ENCODE peak calls at places on chromosomes 4 and X, in seven cellular contexts. W is GM06990, G is ovary, R is A549, N is bronchial epithelial cell, S is fibroblast of the aortic adventitia, P is AG04450. B is an unnamed sample.

GRCh38 chr4:10015140-10015753 is 6.0 kb downstream of the SLC2A9 start:
- DNase-seq in S (peak), G (peak), W (peak), P (no peak), R (no peak), N (peak), B (peak)

GRCh38 chr4:5366421-5366820 is 315.1 kb downstream of the STK32B start:
- DNase-seq in R (peak), S (no peak), P (no peak), N (peak), W (no peak), G (no peak), B (no peak)

GRCh38 chr4:16777726-16778125 is 120.7 kb downstream of the LDB2 start:
- DNase-seq in P (no peak), G (no peak), W (no peak), N (no peak), S (no peak), R (no peak), B (no peak)

GRCh38 chrX:843306-843705 is 212.7 kb downstream of the SHOX start:
- DNase-seq in N (no peak), S (no peak), P (no peak), R (no peak), G (no peak), W (no peak), B (no peak)

GRCh38 chrX:137771537-137771936 is 205.6 kb downstream of the ZIC3 start:
- DNase-seq in W (no peak), R (no peak), G (no peak), N (no peak), S (no peak), P (no peak), B (no peak)

GRCh38 chr4:8502371-8502770 is 61.8 kb downstream of the TRMT44 start:
- DNase-seq in R (no peak), S (no peak), G (no peak), N (no peak), P (no peak), W (no peak), B (no peak)

GRCh38 chr4:52743444-52744019 is 7.7 kb downstream of the ERVMER34-1 start:
- DNase-seq in W (no peak), G (no peak), P (no peak), N (no peak), R (no peak), S (no peak), B (no peak)

GRCh38 chr4:26459054-26459755 is 31.1 kb downstream of the CCKAR start:
- DNase-seq in W (peak), N (peak), S (peak), R (peak), G (no peak), P (peak), B (peak)

GRCh38 chrX:78168065-78168464 is 28.6 kb upstream of the TAF9B start:
- DNase-seq in G (no peak), S (peak), N (peak), R (no peak), P (no peak), W (no peak), B (no peak)

GRCh38 chr4:54659213-54660144 is 1.7 kb downstream of the KIT start:
- DNase-seq in P (no peak), N (no peak), R (no peak), W (peak), S (peak), G (peak), B (no peak)

GRCh38 chr4:37822220-37822619 is 4.3 kb upstream of the PGM2 start:
- DNase-seq in N (peak), W (no peak), S (no peak), G (no peak), R (no peak), P (no peak), B (no peak)

GRCh38 chr4:159216834-159217233 is 114.0 kb downstream of the RAPGEF2 start:
- DNase-seq in N (no peak), S (no peak), R (no peak), P (no peak), G (no peak), W (no peak), B (no peak)

GRCh38 chr4:110897779-110898178 is 274.9 kb upstream of the PITX2 start:
- DNase-seq in P (no peak), N (no peak), R (no peak), W (no peak), S (no peak), G (no peak), B (no peak)

GRCh38 chrX:40912166-40912565 is 173.1 kb upstream of the USP9X start:
- DNase-seq in R (no peak), N (no peak), S (no peak), P (no peak), W (no peak), G (no peak), B (no peak)

GRCh38 chr4:80171251-80171650 is 26.1 kb upstream of the PRDM8 start:
- DNase-seq in W (no peak), S (peak), G (no peak), R (no peak), P (no peak), N (no peak), B (no peak)

DNA sequence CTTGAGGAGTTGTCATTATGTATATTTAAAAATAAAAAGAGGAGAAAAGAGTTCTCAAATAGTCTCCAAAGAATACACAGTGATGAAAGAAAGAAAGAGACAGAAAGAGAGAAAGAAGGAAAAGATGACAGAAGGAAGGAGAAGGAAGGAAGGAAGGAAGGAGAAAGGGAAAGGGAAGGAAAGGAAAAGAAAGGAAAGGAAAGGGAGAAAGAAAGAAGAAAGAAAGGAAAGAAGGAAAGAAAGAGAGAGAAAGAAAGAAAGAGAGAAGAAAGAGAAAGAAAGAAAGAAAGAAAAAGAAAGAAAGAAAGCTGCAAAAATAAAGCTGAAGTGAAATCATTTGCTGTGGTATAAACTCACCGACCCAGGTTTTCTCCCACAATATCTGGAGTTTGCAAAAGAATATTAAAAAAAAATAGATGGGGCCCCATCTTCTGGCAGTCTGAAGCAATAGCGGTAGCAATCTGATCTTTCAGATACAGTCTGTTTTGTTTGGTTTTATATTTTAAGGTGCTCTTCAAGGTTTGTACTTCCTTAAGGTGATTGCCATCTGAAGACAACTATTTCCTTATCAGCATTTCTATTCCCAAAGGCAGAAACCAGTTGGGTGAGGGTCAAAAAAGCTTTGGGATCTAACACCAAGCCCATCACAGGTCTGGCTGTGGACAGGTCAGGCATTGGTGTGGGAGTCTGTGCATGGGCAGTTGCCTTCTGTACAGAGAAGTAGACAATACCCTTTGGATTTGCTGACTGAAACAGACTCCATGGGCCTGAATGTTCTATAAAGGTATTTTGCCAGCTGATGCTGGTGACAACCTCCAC is 160.4 kb downstream of the CPEB2 start:
- DNase-seq in N (peak), R (no peak), G (no peak), S (peak), W (no peak), P (no peak), B (peak)
- TF ChIP-seq CTCF in N (peak), R (peak), G (no peak), S (peak), W (peak), P (peak), B (peak)

DNA sequence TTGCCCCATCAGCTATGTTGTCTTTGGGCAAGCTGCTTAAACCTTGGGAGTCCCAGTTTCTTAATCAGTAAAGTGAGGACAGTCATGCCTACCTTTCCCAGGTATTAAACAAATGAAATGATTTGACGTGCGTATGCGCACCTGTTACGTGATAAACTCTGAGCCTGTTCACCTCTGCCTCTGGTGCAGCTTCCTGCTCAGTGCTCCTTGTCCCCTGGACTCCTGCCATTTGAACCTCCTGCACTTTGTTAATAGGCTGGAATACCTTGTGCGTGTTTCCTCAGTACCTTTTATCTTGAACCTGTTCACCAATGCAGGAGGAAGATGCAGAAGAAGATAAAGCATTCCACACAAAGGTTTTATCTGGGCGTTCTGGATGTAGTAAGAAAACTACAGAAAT is 211.9 kb downstream of the CEP135 start:
- DNase-seq in R (no peak), S (no peak), P (no peak), W (no peak), G (no peak), N (no peak), B (no peak)
- H3K4me3 ChIP-seq in R (no peak), S (no peak), P (no peak), W (no peak), G (no peak), N (no peak), B (no peak)

DNA sequence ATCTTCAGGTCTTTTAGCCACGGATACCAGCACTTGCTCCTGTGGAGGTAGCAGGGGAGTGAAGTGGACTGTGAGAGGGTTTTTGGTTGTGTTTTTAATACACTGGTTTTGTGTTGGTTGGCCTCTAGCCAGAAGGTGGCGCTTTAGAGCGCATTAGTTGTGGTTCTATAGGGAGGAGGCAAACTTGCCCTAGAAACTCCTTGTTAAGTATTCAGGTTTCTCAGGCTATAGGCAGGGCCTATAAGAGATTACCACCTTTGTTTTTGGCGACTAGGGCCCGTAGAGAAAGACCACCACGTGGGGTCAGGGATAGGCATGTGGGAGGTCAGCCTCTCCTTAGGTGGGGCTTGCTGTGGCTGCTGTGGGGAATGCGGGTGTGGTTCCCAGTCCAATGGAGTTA is 221.6 kb upstream of the SPANXN4 start:
- DNase-seq in R (no peak), S (no peak), N (no peak), G (no peak), P (no peak), W (no peak), B (peak)
- TF ChIP-seq CTCF in R (no peak), S (no peak), N (no peak), G (no peak), P (no peak), W (peak), B (peak)

DNA sequence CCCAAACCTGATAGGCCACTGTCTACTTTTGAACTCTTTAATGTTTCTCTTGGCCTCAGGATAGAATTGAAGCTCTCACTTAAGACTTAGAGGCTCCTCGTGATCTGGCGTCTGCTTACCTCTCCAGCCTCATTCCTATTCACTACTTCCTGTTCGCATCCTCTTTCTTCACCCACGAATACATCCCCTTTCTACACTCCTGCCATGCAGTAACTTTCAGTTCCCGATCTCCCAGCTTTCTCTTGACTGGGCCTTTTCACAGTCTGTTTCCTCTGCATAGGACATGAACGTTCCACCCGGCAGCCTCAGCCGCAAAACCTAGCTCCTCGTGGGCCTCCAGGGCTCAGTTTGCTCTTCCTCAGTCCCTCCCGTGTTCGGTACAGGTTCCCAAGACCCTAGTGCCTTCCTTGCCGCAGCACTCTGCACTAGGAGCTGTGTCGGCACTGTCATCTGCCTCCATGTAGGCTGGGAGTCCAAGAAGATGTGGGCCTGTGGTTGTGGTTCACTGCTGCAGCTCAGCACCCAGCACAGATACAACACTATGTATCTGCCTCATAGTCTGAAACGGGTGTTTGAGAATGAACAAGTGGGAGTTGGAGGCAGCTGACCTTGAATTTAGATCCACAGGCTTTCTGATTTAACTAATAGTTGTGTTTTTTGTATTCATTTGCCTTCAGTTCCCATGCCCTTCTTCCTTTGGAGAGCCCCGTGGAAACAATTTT is 15.8 kb downstream of the RPL39 start:
- DNase-seq in W (no peak), R (no peak), S (no peak), P (no peak), G (no peak), N (no peak), B (peak)
- H3K4me3 ChIP-seq in W (no peak), R (no peak), S (no peak), P (no peak), G (no peak), N (no peak), B (no peak)

GRCh38 chrX:106397788-106398538 is 213.8 kb upstream of the RADX start:
- DNase-seq in W (no peak), G (no peak), P (no peak), S (no peak), N (peak), R (no peak), B (no peak)
- TF ChIP-seq CTCF in W (no peak), G (peak), P (no peak), S (no peak), N (peak), R (peak), B (no peak)

GRCh38 chr4:88940506-88940905 is 116.5 kb downstream of the FAM13A start:
- DNase-seq in W (no peak), G (no peak), S (no peak), N (no peak), R (no peak), P (no peak), B (no peak)
- H3K4me3 ChIP-seq in W (no peak), G (no peak), S (no peak), N (no peak), R (no peak), P (no peak), B (no peak)

DNA sequence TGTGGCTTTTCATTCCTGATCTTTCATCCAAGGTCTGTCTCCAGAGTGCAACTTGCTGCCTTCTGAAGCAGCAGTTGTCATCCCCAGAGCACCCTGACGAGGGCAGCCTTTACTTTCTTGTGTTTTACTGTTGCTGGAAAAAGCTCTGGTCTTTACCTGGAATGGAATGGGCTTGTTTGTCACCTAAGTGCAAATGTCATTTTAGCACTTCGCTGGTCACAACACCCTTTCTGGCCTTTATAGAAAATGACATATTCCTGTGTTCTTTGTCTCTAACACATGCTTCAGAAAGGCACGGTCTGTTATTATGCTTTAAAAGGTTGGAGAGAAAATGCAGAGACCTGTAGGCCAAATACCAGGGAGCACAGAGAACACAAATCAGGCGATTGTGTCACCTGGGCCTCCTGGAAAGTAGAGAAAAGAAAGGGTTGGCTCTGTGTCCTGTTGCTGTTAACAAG is 332.7 kb upstream of the IGFBP7 start:
- DNase-seq in P (no peak), W (no peak), S (peak), N (peak), G (no peak), R (peak), B (peak)
- TF ChIP-seq CTCF in P (peak), W (peak), S (peak), N (peak), G (no peak), R (peak), B (peak)

GRCh38 chrX:3175659-3176438 is 134.6 kb downstream of the ARSF start:
- DNase-seq in S (peak), G (no peak), R (no peak), N (peak), P (no peak), W (no peak), B (no peak)

GRCh38 chrX:3181846-3182245 is 140.6 kb downstream of the ARSF start:
- DNase-seq in P (no peak), S (no peak), W (no peak), N (no peak), G (no peak), R (no peak), B (no peak)

GRCh38 chrX:3178329-3178728 is 137.1 kb downstream of the ARSF start:
- DNase-seq in W (no peak), P (no peak), G (no peak), S (no peak), R (no peak), N (peak), B (no peak)

GRCh38 chrX:3177851-3178250 is 136.6 kb downstream of the ARSF start:
- DNase-seq in G (no peak), S (no peak), P (no peak), W (no peak), R (no peak), N (peak), B (no peak)

DNA sequence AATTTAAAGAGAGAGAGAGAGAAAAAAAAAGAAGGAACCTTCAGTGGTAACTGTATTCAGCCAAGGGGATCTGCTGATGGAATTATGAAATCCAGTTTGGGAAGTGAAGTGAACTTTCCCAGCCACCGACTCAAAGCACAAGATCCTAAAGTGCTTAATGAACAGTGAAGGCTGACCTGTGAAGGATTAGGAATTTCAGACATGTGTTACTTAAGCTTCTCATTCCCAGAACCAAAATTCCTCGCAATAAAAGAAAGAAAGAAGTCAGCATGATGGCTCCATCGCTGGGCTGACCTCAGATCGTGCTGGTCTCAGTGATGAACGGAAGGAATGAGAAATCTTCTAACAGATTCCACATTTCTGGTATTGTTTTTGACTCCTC is 135.2 kb downstream of the ARSF start:
- DNase-seq in R (no peak), N (no peak), P (no peak), G (no peak), S (peak), W (no peak), B (no peak)
- H3K4me3 ChIP-seq in R (no peak), N (no peak), P (no peak), G (no peak), S (no peak), W (no peak), B (no peak)